ENCODE peak calls at places on chromosomes 4 and X, in seven cellular contexts. Z is NCI-H524, I is NCI-H1105, H is endothelial cell of umbilical vein, E is DMS 273 treated with DMSO at 0.1 percent for 48 hours, V is aorta, A is cardiac fibroblast. Y is an unnamed sample.

GRCh38 chr4:130712038-130712437 is 1616.1 kb downstream of the C4orf33 start:
- DNase-seq in Z (no peak), I (no peak), H (peak), E (no peak), V (no peak), A (no peak), Y (no peak)

GRCh38 chr4:140790765-140791164 is 34.6 kb upstream of the TBC1D9 start:
- DNase-seq in Z (no peak), I (no peak), H (no peak), E (no peak), V (peak), A (peak), Y (no peak)

GRCh38 chrX:109856974-109857373 is 123.9 kb upstream of the ACSL4 start:
- DNase-seq in Z (no peak), I (no peak), H (peak), E (no peak), V (no peak), A (peak), Y (no peak)

GRCh38 chr4:141047228-141047884 is 85.9 kb downstream of the RNF150 start:
- DNase-seq in Z (no peak), I (no peak), H (no peak), E (no peak), V (no peak), A (peak), Y (no peak)

GRCh38 chr4:3285558-3286334 is 7.1 kb upstream of the RGS12 start:
- DNase-seq in Z (no peak), I (no peak), H (no peak), E (no peak), V (peak), A (no peak), Y (no peak)

GRCh38 chr4:126899382-126899801 is 733.4 kb upstream of the INTU start:
- DNase-seq in Z (no peak), I (no peak), H (no peak), E (peak), V (no peak), A (peak), Y (no peak)

GRCh38 chr4:7067147-7067522 is 729 bp downstream of the GRPEL1 start:
- DNase-seq in Z (no peak), I (no peak), H (peak), E (no peak), V (peak), A (peak), Y (no peak)

GRCh38 chr4:76562161-76562560 is 127.1 kb downstream of the SHROOM3 start:
- DNase-seq in Z (no peak), I (no peak), H (no peak), E (no peak), V (no peak), A (peak), Y (no peak)

GRCh38 chr4:122948671-122949070 is 26.3 kb upstream of the NUDT6 start:
- DNase-seq in Z (no peak), I (no peak), H (no peak), E (no peak), V (no peak), A (no peak), Y (no peak)

GRCh38 chr4:1695913-1696312 is 11.8 kb upstream of the FAM53A start:
- DNase-seq in Z (no peak), I (no peak), H (no peak), E (no peak), V (no peak), A (no peak), Y (no peak)